ENCODE peak calls at places on chromosomes 4 and X, in six cellular contexts. C is HCT116; Q is Ammon's horn; O is pons; K is stimulated activated CD4-positive, alpha-beta T cell treated with anti-CD3 and anti-CD28 coated beads, Interleukin-4, amount 100 ng/mL, for 48 hours; B is NCI-H1436. J is an unnamed sample.
A peak's percentile ranks its signal among the peaks of the same experiment; 100 is the strongest.

GRCh38 chr4:101145081-101145480 is 202.2 kb downstream of the PPP3CA start:
- DNase-seq in O (no peak), C (no peak), K (no peak), B (no peak), Q (no peak), J (no peak)

GRCh38 chrX:2552621-2553297 is 52.0 kb upstream of the DHRSX start:
- DNase-seq in C (no peak), B (no peak), O (no peak), K (no peak), Q (no peak), J (no peak)

GRCh38 chr4:149987330-149987751 is 90.9 kb upstream of the DCLK2 start:
- DNase-seq in K (no peak), Q (no peak), O (no peak), C (no peak), B (peak; percentile 25), J (peak; percentile 58)

GRCh38 chr4:184898793-184899192 is 73.0 kb upstream of the ACSL1 start:
- DNase-seq in O (no peak), K (no peak), Q (no peak), B (no peak), C (no peak), J (no peak)

GRCh38 chr4:141180991-141181760 is 39.5 kb upstream of the ZNF330 start:
- DNase-seq in C (no peak), B (no peak), Q (no peak), O (no peak), K (no peak), J (no peak)

GRCh38 chr4:242121-242848 is 63.0 kb downstream of the ZNF732 start:
- DNase-seq in Q (peak; percentile 89), O (peak; percentile 92), K (peak; percentile 36), C (no peak), B (peak; percentile 78), J (peak; percentile 82)

GRCh38 chr4:61204353-61204752 is 4.2 kb downstream of the ADGRL3 start:
- DNase-seq in Q (no peak), C (no peak), K (no peak), O (peak; percentile 74), B (no peak), J (no peak)

GRCh38 chr4:53712326-53712725 is 121.0 kb upstream of the LNX1 start:
- DNase-seq in C (no peak), K (no peak), Q (no peak), B (no peak), O (no peak), J (no peak)

GRCh38 chrX:155997436-155997835 is at the start of gene IL9R:
- DNase-seq in K (peak; percentile 41), C (no peak), O (no peak), Q (no peak), B (no peak), J (no peak)

GRCh38 chr4:103451341-103451740 is 253.2 kb upstream of the CENPE start:
- DNase-seq in C (peak; percentile 22), Q (no peak), O (no peak), B (no peak), K (no peak), J (no peak)

GRCh38 chr4:185134176-185134869 is 8.7 kb upstream of the SLC25A4 start:
- DNase-seq in K (no peak), Q (peak; percentile 73), B (peak; percentile 23), C (peak; percentile 59), O (peak; percentile 62), J (peak; percentile 70)

GRCh38 chr4:101835121-101835904 is 44.8 kb downstream of the BANK1 start:
- DNase-seq in O (peak; percentile 53), B (no peak), Q (peak; percentile 48), K (no peak), C (no peak), J (peak; percentile 43)

GRCh38 chr4:3492741-3493719 is 29.9 kb downstream of the DOK7 start:
- DNase-seq in C (no peak), O (no peak), B (no peak), Q (no peak), K (no peak), J (no peak)

GRCh38 chr4:81509822-81510221 is 38.1 kb upstream of the RASGEF1B start:
- DNase-seq in O (no peak), C (no peak), B (no peak), Q (no peak), K (no peak), J (no peak)

GRCh38 chr4:181650033-181650825 is 593.0 kb upstream of the TENM3 start:
- DNase-seq in Q (no peak), C (no peak), B (no peak), K (no peak), O (no peak), J (no peak)

GRCh38 chr4:73859614-73860088 is 6.6 kb downstream of the PF4V1 start:
- DNase-seq in C (no peak), K (no peak), B (no peak), Q (no peak), O (no peak), J (no peak)

GRCh38 chr4:10732235-10732975 is 47.8 kb upstream of the CLNK start:
- DNase-seq in Q (no peak), B (no peak), K (no peak), O (no peak), C (no peak), J (no peak)

GRCh38 chr4:87141428-87141827 is 79.0 kb downstream of the KLHL8 start:
- DNase-seq in C (no peak), B (no peak), O (no peak), K (no peak), Q (no peak), J (peak; percentile 22)

GRCh38 chrX:56783450-56783831 is 54.4 kb downstream of the NBDY start:
- DNase-seq in Q (peak; percentile 55), C (no peak), O (peak; percentile 84), B (no peak), K (no peak), J (peak; percentile 91)

GRCh38 chr4:80459918-80460473 is 124.5 kb downstream of the CFAP299 start:
- DNase-seq in O (no peak), K (no peak), B (no peak), Q (no peak), C (no peak), J (no peak)

GRCh38 chr4:165986956-165987698 is 114.1 kb downstream of the TLL1 start:
- DNase-seq in Q (no peak), O (no peak), C (no peak), K (no peak), B (no peak), J (no peak)

GRCh38 chr4:121140712-121141111 is 23.4 kb downstream of the TNIP3 start:
- DNase-seq in C (no peak), O (no peak), B (no peak), K (no peak), Q (no peak), J (peak; percentile 34)

GRCh38 chrX:134982748-134983147 is 8.0 kb upstream of the SMIM10 start:
- DNase-seq in B (no peak), K (no peak), C (no peak), O (no peak), Q (no peak), J (no peak)

GRCh38 chrX:71184803-71185495 is 38.1 kb upstream of the GJB1 start:
- DNase-seq in C (no peak), B (no peak), Q (no peak), O (no peak), K (no peak), J (no peak)

GRCh38 chr4:960736-961650 is 12.4 kb downstream of the DGKQ start:
- DNase-seq in K (no peak), B (no peak), O (no peak), Q (no peak), C (no peak), J (no peak)

GRCh38 chrX:48472851-48473717 is 2.9 kb upstream of the FTSJ1 start:
- DNase-seq in C (no peak), K (no peak), Q (no peak), O (no peak), B (no peak), J (no peak)

GRCh38 chr4:2042207-2042946 is 16.8 kb upstream of the NAT8L start:
- DNase-seq in B (peak; percentile 16), Q (peak; percentile 67), O (no peak), C (no peak), K (peak; percentile 17), J (no peak)

GRCh38 chr4:2255501-2256155 is 6.3 kb downstream of the MXD4 start:
- DNase-seq in B (no peak), O (no peak), Q (no peak), K (no peak), C (no peak), J (peak; percentile 48)

GRCh38 chrX:48933757-48934156 is 14.9 kb upstream of the PIM2 start:
- DNase-seq in K (no peak), C (no peak), Q (no peak), B (no peak), O (no peak), J (no peak)

GRCh38 chr4:103996059-103996458 is 276.3 kb upstream of the TACR3 start:
- DNase-seq in Q (peak; percentile 51), O (peak; percentile 85), K (no peak), B (no peak), C (peak; percentile 56), J (no peak)

GRCh38 chrX:85379174-85379907 is at the start of gene POF1B:
- DNase-seq in C (no peak), Q (no peak), K (no peak), O (no peak), B (peak; percentile 45), J (peak; percentile 50)

GRCh38 chr4:52619591-52619931 is 39.5 kb downstream of the USP46 start:
- DNase-seq in B (no peak), C (no peak), K (no peak), Q (no peak), O (no peak), J (no peak)

GRCh38 chr4:134677209-134677814 is 475.7 kb upstream of the PABPC4L start:
- DNase-seq in B (no peak), O (no peak), C (no peak), Q (no peak), K (no peak), J (no peak)

GRCh38 chr4:78331186-78331585 is 220.4 kb upstream of the ANXA3 start:
- DNase-seq in K (no peak), C (no peak), O (no peak), B (no peak), Q (no peak), J (no peak)

GRCh38 chrX:37834937-37835336 is 12.4 kb downstream of the DYNLT3 start:
- DNase-seq in Q (peak; percentile 18), K (no peak), B (no peak), O (no peak), C (no peak), J (no peak)

GRCh38 chr4:2412885-2413716 is 5.3 kb downstream of the ZFYVE28 start:
- DNase-seq in B (no peak), Q (peak; percentile 82), O (peak; percentile 75), K (peak; percentile 74), C (peak; percentile 88), J (peak; percentile 95)

GRCh38 chr4:3708103-3708510 is 58.1 kb upstream of the ADRA2C start:
- DNase-seq in B (no peak), O (peak; percentile 63), C (no peak), Q (peak; percentile 71), K (no peak), J (no peak)